ENCODE peak calls at places on chromosomes 7 and 10, in eight cellular contexts. One of them, this sample, is unnamed.
A peak's percentile ranks its signal among the peaks of the same experiment; 100 is the strongest.

GRCh38 chr10:94524146-94524545 is 21.4 kb upstream of the HELLS start:
- DNase-seq in stimulated activated CD4-positive, alpha-beta T cell treated with anti-CD3 and anti-CD28 coated beads, TNF-alpha, amount 100 ng/mL, for 48 hours: no peak
- DNase-seq in Peyer's patch: no peak
- DNase-seq in foreskin fibroblast: no peak
- DNase-seq in iPS DF 6.9: no peak
- DNase-seq in posterior cingulate gyrus: no peak
- DNase-seq in mucosa of descending colon: no peak
- DNase-seq in T-helper 22 cell: no peak
- DNase-seq in this sample: no peak

GRCh38 chr10:34235164-34235832 is 579.8 kb downstream of the PARD3 start:
- DNase-seq in Peyer's patch: no peak
- DNase-seq in mucosa of descending colon: no peak
- DNase-seq in stimulated activated CD4-positive, alpha-beta T cell treated with anti-CD3 and anti-CD28 coated beads, TNF-alpha, amount 100 ng/mL, for 48 hours: no peak
- DNase-seq in posterior cingulate gyrus: no peak
- DNase-seq in T-helper 22 cell: no peak
- DNase-seq in iPS DF 6.9: no peak
- DNase-seq in foreskin fibroblast: peak; percentile 26
- DNase-seq in this sample: peak; percentile 41

GRCh38 chr10:94403034-94403822 is 887 bp downstream of the TBC1D12 start:
- DNase-seq in stimulated activated CD4-positive, alpha-beta T cell treated with anti-CD3 and anti-CD28 coated beads, TNF-alpha, amount 100 ng/mL, for 48 hours: peak; percentile 4
- DNase-seq in posterior cingulate gyrus: peak; percentile 24
- DNase-seq in foreskin fibroblast: peak; percentile 64
- DNase-seq in mucosa of descending colon: peak; percentile 77
- DNase-seq in Peyer's patch: peak; percentile 85
- DNase-seq in T-helper 22 cell: no peak
- DNase-seq in iPS DF 6.9: no peak
- DNase-seq in this sample: peak; percentile 26

GRCh38 chr7:15315678-15316077 is 246.1 kb downstream of the AGMO start:
- DNase-seq in T-helper 22 cell: no peak
- DNase-seq in posterior cingulate gyrus: no peak
- DNase-seq in foreskin fibroblast: no peak
- DNase-seq in iPS DF 6.9: no peak
- DNase-seq in stimulated activated CD4-positive, alpha-beta T cell treated with anti-CD3 and anti-CD28 coated beads, TNF-alpha, amount 100 ng/mL, for 48 hours: no peak
- DNase-seq in Peyer's patch: no peak
- DNase-seq in mucosa of descending colon: no peak
- DNase-seq in this sample: no peak

GRCh38 chr7:87543623-87544022 is 57.1 kb downstream of the ABCB1 start:
- DNase-seq in stimulated activated CD4-positive, alpha-beta T cell treated with anti-CD3 and anti-CD28 coated beads, TNF-alpha, amount 100 ng/mL, for 48 hours: no peak
- DNase-seq in iPS DF 6.9: no peak
- DNase-seq in Peyer's patch: no peak
- DNase-seq in foreskin fibroblast: no peak
- DNase-seq in mucosa of descending colon: no peak
- DNase-seq in T-helper 22 cell: no peak
- DNase-seq in posterior cingulate gyrus: no peak
- DNase-seq in this sample: no peak

GRCh38 chr7:7191137-7191536 is 8.8 kb downstream of the C1GALT1 start:
- DNase-seq in T-helper 22 cell: no peak
- DNase-seq in posterior cingulate gyrus: no peak
- DNase-seq in foreskin fibroblast: no peak
- DNase-seq in stimulated activated CD4-positive, alpha-beta T cell treated with anti-CD3 and anti-CD28 coated beads, TNF-alpha, amount 100 ng/mL, for 48 hours: no peak
- DNase-seq in Peyer's patch: no peak
- DNase-seq in mucosa of descending colon: no peak
- DNase-seq in iPS DF 6.9: no peak
- DNase-seq in this sample: no peak

GRCh38 chr10:102611514-102612095 is 32.7 kb upstream of the TRIM8 start:
- DNase-seq in mucosa of descending colon: no peak
- DNase-seq in foreskin fibroblast: peak; percentile 69
- DNase-seq in Peyer's patch: no peak
- DNase-seq in posterior cingulate gyrus: no peak
- DNase-seq in iPS DF 6.9: no peak
- DNase-seq in stimulated activated CD4-positive, alpha-beta T cell treated with anti-CD3 and anti-CD28 coated beads, TNF-alpha, amount 100 ng/mL, for 48 hours: no peak
- DNase-seq in T-helper 22 cell: no peak
- DNase-seq in this sample: no peak

GRCh38 chr10:112409274-112409673 is 35.4 kb downstream of the ACSL5 start:
- DNase-seq in mucosa of descending colon: no peak
- DNase-seq in foreskin fibroblast: no peak
- DNase-seq in iPS DF 6.9: no peak
- DNase-seq in T-helper 22 cell: no peak
- DNase-seq in stimulated activated CD4-positive, alpha-beta T cell treated with anti-CD3 and anti-CD28 coated beads, TNF-alpha, amount 100 ng/mL, for 48 hours: no peak
- DNase-seq in posterior cingulate gyrus: no peak
- DNase-seq in Peyer's patch: no peak
- DNase-seq in this sample: no peak

GRCh38 chr10:71661060-71661622 is 58.4 kb downstream of the C10orf105 start:
- DNase-seq in T-helper 22 cell: no peak
- DNase-seq in Peyer's patch: no peak
- DNase-seq in foreskin fibroblast: no peak
- DNase-seq in posterior cingulate gyrus: no peak
- DNase-seq in iPS DF 6.9: no peak
- DNase-seq in mucosa of descending colon: no peak
- DNase-seq in stimulated activated CD4-positive, alpha-beta T cell treated with anti-CD3 and anti-CD28 coated beads, TNF-alpha, amount 100 ng/mL, for 48 hours: no peak
- DNase-seq in this sample: no peak

GRCh38 chr7:136293272-136293671 is 316.1 kb upstream of the MTPN start:
- DNase-seq in iPS DF 6.9: no peak
- DNase-seq in posterior cingulate gyrus: no peak
- DNase-seq in foreskin fibroblast: no peak
- DNase-seq in Peyer's patch: no peak
- DNase-seq in T-helper 22 cell: no peak
- DNase-seq in mucosa of descending colon: no peak
- DNase-seq in stimulated activated CD4-positive, alpha-beta T cell treated with anti-CD3 and anti-CD28 coated beads, TNF-alpha, amount 100 ng/mL, for 48 hours: no peak
- DNase-seq in this sample: no peak

GRCh38 chr7:94584113-94584512 is 71.8 kb downstream of the SGCE start:
- DNase-seq in mucosa of descending colon: no peak
- DNase-seq in posterior cingulate gyrus: no peak
- DNase-seq in Peyer's patch: no peak
- DNase-seq in foreskin fibroblast: peak; percentile 3
- DNase-seq in iPS DF 6.9: no peak
- DNase-seq in stimulated activated CD4-positive, alpha-beta T cell treated with anti-CD3 and anti-CD28 coated beads, TNF-alpha, amount 100 ng/mL, for 48 hours: no peak
- DNase-seq in T-helper 22 cell: no peak
- DNase-seq in this sample: no peak

GRCh38 chr10:99809931-99810615 is 27.6 kb downstream of the ABCC2 start:
- DNase-seq in iPS DF 6.9: no peak
- DNase-seq in stimulated activated CD4-positive, alpha-beta T cell treated with anti-CD3 and anti-CD28 coated beads, TNF-alpha, amount 100 ng/mL, for 48 hours: no peak
- DNase-seq in foreskin fibroblast: peak; percentile 24
- DNase-seq in mucosa of descending colon: no peak
- DNase-seq in Peyer's patch: no peak
- DNase-seq in T-helper 22 cell: no peak
- DNase-seq in posterior cingulate gyrus: no peak
- DNase-seq in this sample: no peak

This sample was measured in NCI-H2081.